ENCODE peak calls at places on chromosome 1, in nine cellular contexts. A is endothelial cell, O is MV-4-11, P is hippocampal formation, Q is T-cell, T is NCI-H510A, J is choroid plexus epithelial cell, I is NCI-H1092, M is left ventricle myocardium superior. D is an unnamed sample.

GRCh38 chr1:85599076-85599491 is 18.5 kb downstream of the CCN1 start:
- DNase-seq in A (no peak), O (no peak), P (no peak), Q (no peak), T (peak; percentile 12), J (peak; percentile 57), I (no peak), M (no peak), D (no peak)

GRCh38 chr1:162079023-162079422 is 9.5 kb downstream of the NOS1AP start:
- DNase-seq in A (no peak), O (no peak), P (no peak), Q (no peak), T (no peak), J (no peak), I (no peak), M (no peak), D (no peak)

GRCh38 chr1:245551536-245551935 is 396.8 kb downstream of the KIF26B start:
- DNase-seq in A (no peak), O (no peak), P (no peak), Q (no peak), T (no peak), J (no peak), I (no peak), M (no peak), D (no peak)

GRCh38 chr1:154747380-154747779 is 122.7 kb downstream of the KCNN3 start:
- DNase-seq in A (no peak), O (no peak), P (no peak), Q (no peak), T (no peak), J (no peak), I (no peak), M (no peak), D (no peak)

GRCh38 chr1:178819123-178819522 is 51.8 kb downstream of the ANGPTL1 start:
- DNase-seq in A (no peak), O (no peak), P (no peak), Q (no peak), T (no peak), J (no peak), I (no peak), M (no peak), D (no peak)

GRCh38 chr1:221264848-221265247 is 385.6 kb downstream of the HLX start:
- DNase-seq in A (no peak), O (no peak), P (no peak), Q (no peak), T (no peak), J (no peak), I (no peak), M (no peak), D (no peak)

GRCh38 chr1:17618558-17619247 is 79.2 kb downstream of the ARHGEF10L start:
- DNase-seq in A (no peak), O (peak; percentile 29), P (no peak), Q (no peak), T (no peak), J (no peak), I (no peak), M (peak; percentile 74), D (no peak)

GRCh38 chr1:209667103-209667502 is 8.1 kb upstream of the G0S2 start:
- DNase-seq in A (no peak), O (no peak), P (no peak), Q (no peak), T (no peak), J (peak; percentile 26), I (no peak), M (no peak), D (no peak)

GRCh38 chr1:224866940-224867339 is 62.5 kb upstream of the DNAH14 start:
- DNase-seq in A (no peak), O (no peak), P (no peak), Q (no peak), T (no peak), J (no peak), I (no peak), M (no peak), D (no peak)

D was measured in activated gamma-delta T cell.